ENCODE peak calls at places on chromosomes 16 and 17, in eight cellular contexts. One of them, this sample, is unnamed.

GRCh38 chr16:4937782-4938682 is 1.1 kb upstream of the PPL start:
- DNase-seq in HepG2: no peak
- DNase-seq in choroid plexus epithelial cell: no peak
- DNase-seq in esophagus muscularis mucosa: no peak
- DNase-seq in ascending aorta: no peak
- DNase-seq in adrenal gland: no peak
- DNase-seq in endothelial cell of umbilical vein: no peak
- DNase-seq in OCI-LY7: no peak
- DNase-seq in this sample: no peak

GRCh38 chr17:57638284-57638683 is 106.8 kb downstream of the CCDC182 start:
- DNase-seq in HepG2: no peak
- DNase-seq in choroid plexus epithelial cell: no peak
- DNase-seq in esophagus muscularis mucosa: no peak
- DNase-seq in ascending aorta: no peak
- DNase-seq in adrenal gland: no peak
- DNase-seq in endothelial cell of umbilical vein: no peak
- DNase-seq in OCI-LY7: no peak
- DNase-seq in this sample: no peak

GRCh38 chr16:54455021-54455725 is 168.6 kb upstream of the IRX3 start:
- DNase-seq in HepG2: no peak
- DNase-seq in choroid plexus epithelial cell: no peak
- DNase-seq in esophagus muscularis mucosa: no peak
- DNase-seq in ascending aorta: no peak
- DNase-seq in adrenal gland: no peak
- DNase-seq in endothelial cell of umbilical vein: no peak
- DNase-seq in OCI-LY7: no peak
- DNase-seq in this sample: no peak

GRCh38 chr16:53651357-53651756 is 52.3 kb downstream of the RPGRIP1L start:
- DNase-seq in HepG2: no peak
- DNase-seq in choroid plexus epithelial cell: no peak
- DNase-seq in esophagus muscularis mucosa: no peak
- DNase-seq in ascending aorta: no peak
- DNase-seq in adrenal gland: no peak
- DNase-seq in endothelial cell of umbilical vein: no peak
- DNase-seq in OCI-LY7: no peak
- DNase-seq in this sample: no peak

GRCh38 chr17:17767497-17768286 is 69.1 kb downstream of the SREBF1 start:
- DNase-seq in HepG2: no peak
- DNase-seq in choroid plexus epithelial cell: no peak
- DNase-seq in esophagus muscularis mucosa: no peak
- DNase-seq in ascending aorta: no peak
- DNase-seq in adrenal gland: no peak
- DNase-seq in endothelial cell of umbilical vein: no peak
- DNase-seq in OCI-LY7: peak
- DNase-seq in this sample: no peak

GRCh38 chr17:18949566-18949965 is 2.4 kb upstream of the SLC5A10 start:
- DNase-seq in HepG2: no peak
- DNase-seq in choroid plexus epithelial cell: peak
- DNase-seq in esophagus muscularis mucosa: no peak
- DNase-seq in ascending aorta: no peak
- DNase-seq in adrenal gland: no peak
- DNase-seq in endothelial cell of umbilical vein: no peak
- DNase-seq in OCI-LY7: no peak
- DNase-seq in this sample: no peak

GRCh38 chr17:50944054-50944901 is 78.1 kb upstream of the TOB1 start:
- DNase-seq in HepG2: peak
- DNase-seq in choroid plexus epithelial cell: peak
- DNase-seq in esophagus muscularis mucosa: no peak
- DNase-seq in ascending aorta: peak
- DNase-seq in adrenal gland: peak
- DNase-seq in endothelial cell of umbilical vein: peak
- DNase-seq in OCI-LY7: peak
- DNase-seq in this sample: no peak

GRCh38 chr17:57138956-57139576 is 54.0 kb downstream of the AKAP1 start:
- DNase-seq in HepG2: no peak
- DNase-seq in choroid plexus epithelial cell: peak
- DNase-seq in esophagus muscularis mucosa: no peak
- DNase-seq in ascending aorta: no peak
- DNase-seq in adrenal gland: no peak
- DNase-seq in endothelial cell of umbilical vein: no peak
- DNase-seq in OCI-LY7: no peak
- DNase-seq in this sample: no peak

GRCh38 chr16:56401482-56401881 is 23.9 kb downstream of the AMFR start:
- DNase-seq in HepG2: peak
- DNase-seq in choroid plexus epithelial cell: peak
- DNase-seq in esophagus muscularis mucosa: peak
- DNase-seq in ascending aorta: no peak
- DNase-seq in adrenal gland: no peak
- DNase-seq in endothelial cell of umbilical vein: no peak
- DNase-seq in OCI-LY7: peak
- DNase-seq in this sample: no peak

GRCh38 chr16:3461120-3461519 is 17.6 kb downstream of the NAA60 start:
- DNase-seq in HepG2: no peak
- DNase-seq in choroid plexus epithelial cell: no peak
- DNase-seq in esophagus muscularis mucosa: no peak
- DNase-seq in ascending aorta: no peak
- DNase-seq in adrenal gland: no peak
- DNase-seq in endothelial cell of umbilical vein: no peak
- DNase-seq in OCI-LY7: peak
- DNase-seq in this sample: no peak

GRCh38 chr16:49492090-49492801 is 118.6 kb downstream of the C16orf78 start:
- DNase-seq in HepG2: no peak
- DNase-seq in choroid plexus epithelial cell: peak
- DNase-seq in esophagus muscularis mucosa: no peak
- DNase-seq in ascending aorta: peak
- DNase-seq in adrenal gland: peak
- DNase-seq in endothelial cell of umbilical vein: peak
- DNase-seq in OCI-LY7: peak
- DNase-seq in this sample: peak

GRCh38 chr17:48427598-48427997 is 2.4 kb downstream of the SKAP1 start:
- DNase-seq in HepG2: no peak
- DNase-seq in choroid plexus epithelial cell: no peak
- DNase-seq in esophagus muscularis mucosa: no peak
- DNase-seq in ascending aorta: no peak
- DNase-seq in adrenal gland: no peak
- DNase-seq in endothelial cell of umbilical vein: no peak
- DNase-seq in OCI-LY7: peak
- DNase-seq in this sample: no peak

GRCh38 chr17:41271858-41272257 is 3.6 kb upstream of the KRTAP9-7 start:
- DNase-seq in HepG2: no peak
- DNase-seq in choroid plexus epithelial cell: no peak
- DNase-seq in esophagus muscularis mucosa: no peak
- DNase-seq in ascending aorta: no peak
- DNase-seq in adrenal gland: no peak
- DNase-seq in endothelial cell of umbilical vein: no peak
- DNase-seq in OCI-LY7: no peak
- DNase-seq in this sample: no peak

GRCh38 chr17:73399056-73399455 is 87.3 kb upstream of the CDC42EP4 start:
- DNase-seq in HepG2: no peak
- DNase-seq in choroid plexus epithelial cell: no peak
- DNase-seq in esophagus muscularis mucosa: no peak
- DNase-seq in ascending aorta: no peak
- DNase-seq in adrenal gland: no peak
- DNase-seq in endothelial cell of umbilical vein: no peak
- DNase-seq in OCI-LY7: no peak
- DNase-seq in this sample: no peak

GRCh38 chr17:46023783-46024388 is 24.8 kb downstream of the STH start:
- DNase-seq in HepG2: no peak
- DNase-seq in choroid plexus epithelial cell: no peak
- DNase-seq in esophagus muscularis mucosa: no peak
- DNase-seq in ascending aorta: no peak
- DNase-seq in adrenal gland: no peak
- DNase-seq in endothelial cell of umbilical vein: no peak
- DNase-seq in OCI-LY7: no peak
- DNase-seq in this sample: no peak

GRCh38 chr16:2963074-2963610 is 933 bp upstream of the KREMEN2 start:
- DNase-seq in HepG2: no peak
- DNase-seq in choroid plexus epithelial cell: no peak
- DNase-seq in esophagus muscularis mucosa: no peak
- DNase-seq in ascending aorta: no peak
- DNase-seq in adrenal gland: no peak
- DNase-seq in endothelial cell of umbilical vein: no peak
- DNase-seq in OCI-LY7: no peak
- DNase-seq in this sample: no peak

GRCh38 chr17:4215882-4216411 is 47.8 kb downstream of the ANKFY1 start:
- DNase-seq in HepG2: no peak
- DNase-seq in choroid plexus epithelial cell: no peak
- DNase-seq in esophagus muscularis mucosa: peak
- DNase-seq in ascending aorta: no peak
- DNase-seq in adrenal gland: no peak
- DNase-seq in endothelial cell of umbilical vein: no peak
- DNase-seq in OCI-LY7: no peak
- DNase-seq in this sample: no peak

GRCh38 chr17:77609553-77610517 is 348.7 kb upstream of the TNRC6C start:
- DNase-seq in HepG2: peak
- DNase-seq in choroid plexus epithelial cell: no peak
- DNase-seq in esophagus muscularis mucosa: no peak
- DNase-seq in ascending aorta: peak
- DNase-seq in adrenal gland: no peak
- DNase-seq in endothelial cell of umbilical vein: no peak
- DNase-seq in OCI-LY7: peak
- DNase-seq in this sample: no peak

GRCh38 chr16:53085539-53086450 is 31.0 kb downstream of the CHD9 start:
- DNase-seq in HepG2: no peak
- DNase-seq in choroid plexus epithelial cell: peak
- DNase-seq in esophagus muscularis mucosa: no peak
- DNase-seq in ascending aorta: no peak
- DNase-seq in adrenal gland: no peak
- DNase-seq in endothelial cell of umbilical vein: peak
- DNase-seq in OCI-LY7: no peak
- DNase-seq in this sample: peak

GRCh38 chr17:39753514-39754160 is 15.9 kb downstream of the GRB7 start:
- DNase-seq in HepG2: no peak
- DNase-seq in choroid plexus epithelial cell: no peak
- DNase-seq in esophagus muscularis mucosa: no peak
- DNase-seq in ascending aorta: no peak
- DNase-seq in adrenal gland: peak
- DNase-seq in endothelial cell of umbilical vein: no peak
- DNase-seq in OCI-LY7: peak
- DNase-seq in this sample: no peak

GRCh38 chr17:81090361-81091133 is 55.6 kb downstream of the BAIAP2 start:
- DNase-seq in HepG2: no peak
- DNase-seq in choroid plexus epithelial cell: no peak
- DNase-seq in esophagus muscularis mucosa: peak
- DNase-seq in ascending aorta: no peak
- DNase-seq in adrenal gland: no peak
- DNase-seq in endothelial cell of umbilical vein: no peak
- DNase-seq in OCI-LY7: peak
- DNase-seq in this sample: no peak

DNA sequence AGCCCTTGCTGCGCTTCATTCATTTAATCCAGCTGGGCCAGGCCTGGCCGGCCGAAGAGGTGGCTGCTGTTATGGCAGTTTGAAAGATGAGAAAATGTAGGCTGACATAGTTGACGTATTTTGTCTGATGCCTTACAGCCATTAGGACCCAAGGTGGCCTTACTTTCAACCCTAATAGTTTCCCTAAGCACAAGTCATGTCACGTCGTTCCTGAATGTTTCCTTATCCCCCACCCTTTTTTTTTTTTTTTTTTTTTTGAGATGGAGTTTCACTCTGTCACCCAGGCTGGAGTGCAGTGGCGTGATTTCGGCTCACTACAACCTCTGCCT is 307 bp upstream of the GOT2 start:
- DNase-seq in HepG2: no peak
- DNase-seq in choroid plexus epithelial cell: no peak
- DNase-seq in esophagus muscularis mucosa: no peak
- DNase-seq in ascending aorta: no peak
- DNase-seq in adrenal gland: no peak
- DNase-seq in endothelial cell of umbilical vein: no peak
- DNase-seq in OCI-LY7: no peak
- DNase-seq in this sample: no peak
- TF ChIP-seq CTCF in HepG2: no peak
- TF ChIP-seq CTCF in choroid plexus epithelial cell: no peak
- TF ChIP-seq CTCF in esophagus muscularis mucosa: no peak
- TF ChIP-seq CTCF in ascending aorta: no peak
- TF ChIP-seq CTCF in adrenal gland: no peak
- TF ChIP-seq CTCF in endothelial cell of umbilical vein: no peak
- TF ChIP-seq CTCF in OCI-LY7: no peak
- TF ChIP-seq CTCF in this sample: no peak

GRCh38 chr17:28381141-28381825 is 9.8 kb downstream of the SARM1 start:
- DNase-seq in HepG2: no peak
- DNase-seq in choroid plexus epithelial cell: peak
- DNase-seq in esophagus muscularis mucosa: no peak
- DNase-seq in ascending aorta: no peak
- DNase-seq in adrenal gland: no peak
- DNase-seq in endothelial cell of umbilical vein: peak
- DNase-seq in OCI-LY7: no peak
- DNase-seq in this sample: no peak
- H3K4me3 ChIP-seq in HepG2: no peak
- H3K4me3 ChIP-seq in choroid plexus epithelial cell: no peak
- H3K4me3 ChIP-seq in esophagus muscularis mucosa: no peak
- H3K4me3 ChIP-seq in ascending aorta: no peak
- H3K4me3 ChIP-seq in adrenal gland: no peak
- H3K4me3 ChIP-seq in endothelial cell of umbilical vein: no peak
- H3K4me3 ChIP-seq in OCI-LY7: no peak
- H3K4me3 ChIP-seq in this sample: no peak

GRCh38 chr16:31274831-31275816 is 15.3 kb downstream of the ITGAM start:
- DNase-seq in HepG2: no peak
- DNase-seq in choroid plexus epithelial cell: no peak
- DNase-seq in esophagus muscularis mucosa: no peak
- DNase-seq in ascending aorta: no peak
- DNase-seq in adrenal gland: no peak
- DNase-seq in endothelial cell of umbilical vein: no peak
- DNase-seq in OCI-LY7: no peak
- DNase-seq in this sample: no peak
- TF ChIP-seq CTCF in HepG2: no peak
- TF ChIP-seq CTCF in choroid plexus epithelial cell: no peak
- TF ChIP-seq CTCF in esophagus muscularis mucosa: no peak
- TF ChIP-seq CTCF in ascending aorta: no peak
- TF ChIP-seq CTCF in adrenal gland: no peak
- TF ChIP-seq CTCF in endothelial cell of umbilical vein: no peak
- TF ChIP-seq CTCF in OCI-LY7: no peak
- TF ChIP-seq CTCF in this sample: no peak

GRCh38 chr17:83084214-83084613 is 4.8 kb downstream of the METRNL start:
- DNase-seq in HepG2: no peak
- DNase-seq in choroid plexus epithelial cell: no peak
- DNase-seq in esophagus muscularis mucosa: no peak
- DNase-seq in ascending aorta: no peak
- DNase-seq in adrenal gland: no peak
- DNase-seq in endothelial cell of umbilical vein: no peak
- DNase-seq in OCI-LY7: no peak
- DNase-seq in this sample: no peak

GRCh38 chr17:83081561-83082201 is 2.3 kb downstream of the METRNL start:
- DNase-seq in HepG2: no peak
- DNase-seq in choroid plexus epithelial cell: no peak
- DNase-seq in esophagus muscularis mucosa: no peak
- DNase-seq in ascending aorta: peak
- DNase-seq in adrenal gland: no peak
- DNase-seq in endothelial cell of umbilical vein: no peak
- DNase-seq in OCI-LY7: no peak
- DNase-seq in this sample: peak

GRCh38 chr17:83082435-83082834 is 3.0 kb downstream of the METRNL start:
- DNase-seq in HepG2: no peak
- DNase-seq in choroid plexus epithelial cell: no peak
- DNase-seq in esophagus muscularis mucosa: no peak
- DNase-seq in ascending aorta: no peak
- DNase-seq in adrenal gland: no peak
- DNase-seq in endothelial cell of umbilical vein: no peak
- DNase-seq in OCI-LY7: peak
- DNase-seq in this sample: no peak

GRCh38 chr17:83083368-83084201 is 4.2 kb downstream of the METRNL start:
- DNase-seq in HepG2: no peak
- DNase-seq in choroid plexus epithelial cell: peak
- DNase-seq in esophagus muscularis mucosa: no peak
- DNase-seq in ascending aorta: no peak
- DNase-seq in adrenal gland: no peak
- DNase-seq in endothelial cell of umbilical vein: peak
- DNase-seq in OCI-LY7: no peak
- DNase-seq in this sample: peak

GRCh38 chr17:83082899-83083367 is 3.5 kb downstream of the METRNL start:
- DNase-seq in HepG2: no peak
- DNase-seq in choroid plexus epithelial cell: no peak
- DNase-seq in esophagus muscularis mucosa: no peak
- DNase-seq in ascending aorta: no peak
- DNase-seq in adrenal gland: no peak
- DNase-seq in endothelial cell of umbilical vein: no peak
- DNase-seq in OCI-LY7: no peak
- DNase-seq in this sample: no peak
- H3K4me3 ChIP-seq in HepG2: no peak
- H3K4me3 ChIP-seq in choroid plexus epithelial cell: peak
- H3K4me3 ChIP-seq in esophagus muscularis mucosa: no peak
- H3K4me3 ChIP-seq in ascending aorta: peak
- H3K4me3 ChIP-seq in adrenal gland: no peak
- H3K4me3 ChIP-seq in endothelial cell of umbilical vein: no peak
- H3K4me3 ChIP-seq in OCI-LY7: no peak
- H3K4me3 ChIP-seq in this sample: no peak

This sample was measured in astrocyte of the spinal cord.